ENCODE peak calls at places on chromosomes 4 and X, in four cellular contexts. R, O, M and Y are unnamed samples. For H3K4me1, the result is how much of the 10 kb centered on the place peaks cover.

GRCh38 chr4:6324999-6325790 is 55.5 kb downstream of the WFS1 start:
- DNase-seq in R (peak), O (no peak), M (no peak), Y (peak)

GRCh38 chr4:87865960-87866598 is 33.3 kb downstream of the MEPE start:
- DNase-seq in R (no peak), O (no peak), M (no peak), Y (peak)

GRCh38 chr4:2285665-2286381 is 23.9 kb upstream of the MXD4 start:
- DNase-seq in R (peak), O (no peak), M (no peak), Y (no peak)

GRCh38 chr4:140138428-140138827 is 15.6 kb downstream of the MAML3 start:
- DNase-seq in R (no peak), O (no peak), M (no peak), Y (no peak)

GRCh38 chr4:88446124-88446523 is 10.8 kb upstream of the HERC5 start:
- DNase-seq in R (no peak), O (no peak), M (no peak), Y (no peak)

GRCh38 chr4:143336828-143337599 is at the start of gene GAB1:
- DNase-seq in R (peak), O (peak), M (peak), Y (peak)

GRCh38 chr4:123856689-123857545 is 460.3 kb downstream of the SPRY1 start:
- DNase-seq in R (no peak), O (peak), M (no peak), Y (no peak)

GRCh38 chr4:14906805-14907204 is 95.5 kb upstream of the CPEB2 start:
- DNase-seq in R (no peak), O (no peak), M (no peak), Y (no peak)

GRCh38 chr4:75735525-75735924 is 11.1 kb downstream of the USO1 start:
- DNase-seq in R (no peak), O (no peak), M (no peak), Y (no peak)

GRCh38 chr4:7637971-7638370 is 203.2 kb upstream of the PSAPL1 start:
- DNase-seq in R (no peak), O (no peak), M (no peak), Y (no peak)

GRCh38 chr4:22848332-22848731 is 155.6 kb downstream of the GBA3 start:
- DNase-seq in R (no peak), O (no peak), M (no peak), Y (no peak)
- H3K4me1 ChIP-seq in R (under half), O (under half), M (under half), Y (under half)

DNA sequence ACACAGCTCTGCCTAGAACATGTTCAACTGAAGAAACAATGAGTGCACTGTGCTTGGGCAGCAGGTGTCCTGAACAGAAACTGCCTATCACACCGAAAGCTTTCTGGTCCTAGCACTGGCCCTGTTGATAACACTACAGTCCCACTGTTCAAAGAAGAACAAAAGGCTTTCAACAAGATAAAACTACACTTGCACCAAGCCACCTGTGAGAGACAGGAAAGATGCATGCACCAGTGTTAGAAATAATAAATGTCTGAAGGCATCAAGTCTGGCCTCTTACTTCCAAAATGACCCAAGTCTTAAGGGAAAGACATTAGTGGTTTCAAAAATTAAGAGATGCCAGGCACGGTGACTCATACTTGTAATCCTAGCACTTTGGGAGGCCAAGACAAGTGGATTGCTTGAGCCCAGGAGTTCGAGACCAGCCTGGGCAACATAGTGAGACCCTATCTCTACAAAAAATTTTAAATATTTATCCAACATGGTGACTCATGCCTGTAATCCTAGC is 68.7 kb downstream of the APBB2 start:
- DNase-seq in R (no peak), O (no peak), M (no peak), Y (no peak)
- H3K4me1 ChIP-seq in R (under half), O (under half), M (half or more), Y (under half)

GRCh38 chrX:2705036-2705435 is 13.9 kb downstream of the CD99 start:
- DNase-seq in R (no peak), O (no peak), M (no peak), Y (no peak)
- H3K4me1 ChIP-seq in R (half or more), O (under half), M (half or more), Y (under half)

DNA sequence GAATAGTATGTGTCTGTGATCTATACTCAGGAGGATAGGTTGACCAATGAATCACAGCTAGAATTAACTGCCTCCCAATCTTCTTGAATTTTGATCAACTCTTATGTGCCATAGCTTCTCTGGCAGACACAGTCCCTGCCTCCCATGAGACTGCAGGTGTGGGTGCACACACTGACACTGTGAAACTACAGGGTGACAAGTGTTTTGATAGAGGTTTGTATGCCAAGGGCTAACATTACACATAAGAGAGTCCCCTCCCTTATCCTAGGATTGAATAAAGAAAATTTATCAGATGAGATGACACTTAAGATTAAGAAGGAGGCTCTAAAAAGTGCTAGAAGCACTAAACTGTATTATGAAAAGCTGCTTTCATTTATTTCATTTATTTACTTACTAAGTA is 218.4 kb upstream of the BMP3 start:
- DNase-seq in R (no peak), O (no peak), M (no peak), Y (no peak)
- H3K4me1 ChIP-seq in R (under half), O (under half), M (under half), Y (under half)

GRCh38 chr4:184819786-184820185 is 6.0 kb downstream of the ACSL1 start:
- DNase-seq in R (no peak), O (no peak), M (no peak), Y (no peak)
- H3K4me1 ChIP-seq in R (half or more), O (under half), M (half or more), Y (under half)

GRCh38 chr4:154590329-154591006 is at the start of gene FGA:
- DNase-seq in R (no peak), O (peak), M (no peak), Y (no peak)

GRCh38 chr4:154593868-154594267 is 3.3 kb upstream of the FGA start:
- DNase-seq in R (no peak), O (no peak), M (no peak), Y (no peak)

GRCh38 chr4:154597798-154598774 is 7.5 kb upstream of the FGA start:
- DNase-seq in R (no peak), O (no peak), M (no peak), Y (no peak)

GRCh38 chr4:154591890-154592289 is 1.3 kb upstream of the FGA start:
- DNase-seq in R (no peak), O (no peak), M (no peak), Y (no peak)

DNA sequence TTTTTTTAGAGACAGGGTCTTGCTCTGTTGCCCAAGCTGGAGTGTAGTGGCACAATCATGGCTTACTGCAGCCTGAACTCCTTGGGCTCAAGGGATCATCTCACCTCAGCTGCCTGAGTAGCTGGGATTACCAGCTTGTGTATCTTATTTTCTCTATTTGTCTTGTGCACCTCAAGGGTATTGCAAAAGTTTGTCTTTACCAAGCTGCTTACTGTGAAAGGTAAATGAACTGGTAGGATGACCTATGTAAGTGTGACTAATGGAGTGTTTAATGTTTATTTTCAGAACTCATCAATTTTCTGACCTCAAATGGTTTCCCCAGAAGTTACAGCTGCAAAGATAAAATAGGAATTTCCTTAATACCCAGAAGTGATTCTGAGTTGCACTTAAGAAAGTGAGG is 5.3 kb upstream of the FGA start:
- DNase-seq in R (no peak), O (no peak), M (no peak), Y (peak)
- H3K4me1 ChIP-seq in R (under half), O (half or more), M (under half), Y (under half)

DNA sequence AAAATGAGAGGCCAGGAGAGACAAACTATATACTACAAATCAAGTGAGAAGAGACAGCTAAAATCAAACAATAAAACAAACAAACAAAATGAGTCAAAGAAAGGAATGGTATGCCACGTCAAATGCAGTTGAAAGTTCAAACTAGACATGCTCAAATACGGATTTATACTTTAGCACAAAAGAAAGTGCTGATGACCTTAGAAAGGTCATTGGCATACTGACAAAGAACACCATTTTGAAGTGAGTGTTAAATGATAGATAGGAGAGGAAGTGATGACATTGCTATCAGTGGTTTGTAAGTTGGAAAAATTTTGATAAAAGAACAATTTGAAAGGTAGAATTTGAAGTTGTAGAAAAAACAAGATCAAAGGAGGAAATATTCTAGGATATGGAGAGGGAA is 55.3 kb downstream of the TECRL start:
- DNase-seq in R (no peak), O (no peak), M (no peak), Y (no peak)
- H3K4me1 ChIP-seq in R (under half), O (under half), M (under half), Y (under half)